ENCODE peak calls at places on chromosomes 1 and 21, in five cellular contexts. E is neuronal stem cell, X is mesenchymal stem cell, I is IMR-90, Q is H1. V is an unnamed sample.

GRCh38 chr1:64679177-64679576 is 65.7 kb upstream of the RAVER2 start:
- DNase-seq in E (no peak), Q (no peak), I (no peak), X (no peak), V (no peak)

GRCh38 chr1:204286841-204287387 is 72.8 kb downstream of the PLEKHA6 start:
- DNase-seq in E (no peak), Q (no peak), X (peak), I (no peak), V (no peak)

GRCh38 chr1:153342178-153342577 is 6.5 kb downstream of the PGLYRP4 start:
- DNase-seq in E (no peak), X (no peak), I (no peak), Q (no peak), V (no peak)

GRCh38 chr1:202685671-202686070 is 24.6 kb downstream of the SYT2 start:
- DNase-seq in Q (no peak), E (no peak), I (no peak), X (no peak), V (no peak)

GRCh38 chr1:212157252-212157651 is 121.7 kb downstream of the DTL start:
- DNase-seq in X (no peak), E (no peak), Q (no peak), I (no peak), V (no peak)

GRCh38 chr21:40453183-40453582 is 393.8 kb downstream of the DSCAM start:
- DNase-seq in Q (no peak), I (no peak), E (no peak), X (no peak), V (no peak)

GRCh38 chr1:93080424-93080823 is 1.3 kb downstream of the MTF2 start:
- DNase-seq in Q (no peak), E (no peak), I (peak), X (peak), V (no peak)

GRCh38 chr1:83929184-83929583 is 69.7 kb downstream of the TTLL7 start:
- DNase-seq in X (peak), I (peak), E (no peak), Q (no peak), V (no peak)

GRCh38 chr1:152448095-152448494 is 34.0 kb upstream of the CRNN start:
- DNase-seq in E (no peak), I (no peak), X (no peak), Q (no peak), V (no peak)

GRCh38 chr1:26025060-26025459 is 3.5 kb downstream of the EXTL1 start:
- DNase-seq in I (no peak), E (no peak), Q (no peak), X (no peak), V (no peak)

GRCh38 chr21:38806942-38807284 is 1.2 kb downstream of the ETS2 start:
- DNase-seq in I (peak), X (no peak), E (no peak), Q (no peak), V (no peak)

GRCh38 chr1:48684381-48684780 is 92.3 kb downstream of the BEND5 start:
- DNase-seq in I (no peak), E (peak), X (no peak), Q (no peak), V (no peak)

GRCh38 chr1:107414550-107414949 is 273.7 kb downstream of the NTNG1 start:
- DNase-seq in I (no peak), E (no peak), Q (no peak), X (no peak), V (no peak)

GRCh38 chr21:36873511-36873910 is 93.0 kb downstream of the HLCS start:
- DNase-seq in Q (no peak), I (no peak), X (no peak), E (no peak), V (no peak)

GRCh38 chr1:997728-998050 is 2.2 kb downstream of the HES4 start:
- DNase-seq in Q (no peak), X (no peak), I (no peak), E (no peak), V (no peak)

GRCh38 chr1:155648207-155649147 is 38.5 kb downstream of the MSTO1 start:
- DNase-seq in E (peak), Q (peak), X (peak), I (peak), V (peak)

GRCh38 chr1:26697978-26698849 is 2.4 kb downstream of the ARID1A start:
- DNase-seq in I (peak), X (peak), E (no peak), Q (no peak), V (no peak)

GRCh38 chr1:11523261-11523660 is 44.3 kb downstream of the DISP3 start:
- DNase-seq in X (no peak), I (no peak), E (no peak), Q (no peak), V (no peak)

GRCh38 chr1:228280106-228280901 is 72.5 kb downstream of the OBSCN start:
- DNase-seq in Q (no peak), I (no peak), X (no peak), E (no peak), V (peak)

GRCh38 chr1:8938232-8939117 is 7.2 kb upstream of the CA6 start:
- DNase-seq in E (no peak), Q (no peak), X (no peak), I (peak), V (no peak)

GRCh38 chr1:21344750-21345443 is 54.6 kb upstream of the ECE1 start:
- DNase-seq in E (no peak), X (peak), I (no peak), Q (no peak), V (no peak)

GRCh38 chr1:202249846-202250245 is 56.2 kb downstream of the LGR6 start:
- DNase-seq in Q (no peak), X (no peak), I (no peak), E (no peak), V (peak)

GRCh38 chr1:5891736-5892135 is 100.5 kb downstream of the NPHP4 start:
- DNase-seq in I (peak), Q (no peak), X (no peak), E (no peak), V (no peak)

GRCh38 chr1:53145051-53145600 is 2.7 kb upstream of the SLC1A7 start:
- DNase-seq in X (no peak), I (no peak), E (no peak), Q (no peak), V (no peak)

GRCh38 chr1:8663090-8663802 is 154.2 kb downstream of the RERE start:
- DNase-seq in E (no peak), X (peak), Q (no peak), I (no peak), V (no peak)

GRCh38 chr21:46250146-46250725 is 21.7 kb upstream of the LSS start:
- DNase-seq in E (no peak), X (peak), Q (no peak), I (peak), V (no peak)

GRCh38 chr1:86503477-86504129 is 34.9 kb downstream of the CLCA1 start:
- DNase-seq in I (peak), Q (no peak), E (no peak), X (no peak), V (peak)

GRCh38 chr1:165387505-165387904 is 31.0 kb upstream of the LMX1A start:
- DNase-seq in I (no peak), E (no peak), X (no peak), Q (no peak), V (no peak)

GRCh38 chr1:161787355-161787754 is 21.2 kb downstream of the ATF6 start:
- DNase-seq in I (no peak), Q (no peak), E (no peak), X (no peak), V (no peak)
- H2AK5ac ChIP-seq in I (no peak), Q (no peak), E (no peak), X (no peak), V (no peak)

DNA sequence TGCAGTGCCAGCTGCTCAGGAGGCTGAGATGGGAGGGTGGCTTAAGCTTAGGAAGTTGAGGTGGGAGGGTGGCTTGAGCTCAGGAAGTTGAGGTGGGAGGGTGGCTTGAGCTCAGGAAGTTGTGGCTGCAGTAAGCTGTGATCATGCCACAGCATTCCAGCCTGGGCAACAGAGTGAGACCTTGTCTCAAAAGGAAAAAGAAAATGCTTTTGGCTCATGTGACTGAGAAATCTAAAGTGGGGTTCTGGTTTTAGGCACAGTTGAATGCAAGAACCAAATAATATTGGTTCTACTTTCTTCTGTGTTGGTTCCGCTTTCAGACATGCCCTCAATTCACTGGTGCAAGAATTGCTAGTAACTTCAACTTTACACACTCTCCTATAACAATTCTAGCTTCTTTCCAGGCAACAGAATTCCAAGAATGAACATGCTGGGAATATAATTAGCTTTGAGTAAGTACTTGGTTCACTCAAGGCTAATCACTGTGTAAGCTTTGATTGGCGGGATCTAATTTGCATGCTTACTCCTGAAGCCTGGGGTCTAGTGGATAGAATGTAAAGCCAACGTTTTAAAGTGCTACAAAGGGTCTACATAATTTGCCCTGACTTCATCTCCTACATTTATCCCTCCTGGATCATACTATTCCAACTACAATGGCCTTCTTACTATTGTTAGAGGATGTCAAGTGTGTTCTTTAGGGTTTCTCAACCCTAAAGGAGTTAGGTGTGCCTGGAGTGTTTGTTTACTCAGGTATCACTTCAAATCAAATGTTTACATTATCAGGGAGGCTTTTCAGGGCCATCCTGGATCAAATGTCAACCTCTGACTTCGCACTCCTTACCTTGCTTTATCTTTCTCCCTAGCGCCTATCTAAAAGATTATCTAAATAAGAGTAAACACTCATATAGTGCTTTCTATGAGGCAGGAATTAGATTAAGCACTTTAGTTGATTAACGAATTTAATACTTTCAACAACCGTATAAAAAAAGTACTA is 115.1 kb downstream of the SLC16A1 start:
- DNase-seq in Q (no peak), I (no peak), X (no peak), E (no peak), V (no peak)
- H2BK15ac ChIP-seq in Q (no peak), I (no peak), X (no peak), E (no peak), V (no peak)

GRCh38 chr1:161159915-161160248 is 582 bp downstream of the USP21 start:
- DNase-seq in I (no peak), Q (no peak), E (no peak), X (no peak), V (no peak)

GRCh38 chr1:161160763-161161162 is 1.5 kb downstream of the USP21 start:
- DNase-seq in I (no peak), Q (no peak), X (no peak), E (no peak), V (no peak)

GRCh38 chr1:161157867-161158266 is 1.4 kb upstream of the USP21 start:
- DNase-seq in E (no peak), I (no peak), X (no peak), Q (no peak), V (no peak)

GRCh38 chr1:161158316-161159016 is 834 bp upstream of the USP21 start:
- DNase-seq in Q (no peak), X (no peak), E (no peak), I (no peak), V (no peak)

GRCh38 chr1:161159087-161159914 is at the start of gene USP21:
- DNase-seq in X (peak), E (peak), I (peak), Q (peak), V (peak)
- H2AK5ac ChIP-seq in X (peak), E (peak), I (peak), Q (no peak), V (no peak)

DNA sequence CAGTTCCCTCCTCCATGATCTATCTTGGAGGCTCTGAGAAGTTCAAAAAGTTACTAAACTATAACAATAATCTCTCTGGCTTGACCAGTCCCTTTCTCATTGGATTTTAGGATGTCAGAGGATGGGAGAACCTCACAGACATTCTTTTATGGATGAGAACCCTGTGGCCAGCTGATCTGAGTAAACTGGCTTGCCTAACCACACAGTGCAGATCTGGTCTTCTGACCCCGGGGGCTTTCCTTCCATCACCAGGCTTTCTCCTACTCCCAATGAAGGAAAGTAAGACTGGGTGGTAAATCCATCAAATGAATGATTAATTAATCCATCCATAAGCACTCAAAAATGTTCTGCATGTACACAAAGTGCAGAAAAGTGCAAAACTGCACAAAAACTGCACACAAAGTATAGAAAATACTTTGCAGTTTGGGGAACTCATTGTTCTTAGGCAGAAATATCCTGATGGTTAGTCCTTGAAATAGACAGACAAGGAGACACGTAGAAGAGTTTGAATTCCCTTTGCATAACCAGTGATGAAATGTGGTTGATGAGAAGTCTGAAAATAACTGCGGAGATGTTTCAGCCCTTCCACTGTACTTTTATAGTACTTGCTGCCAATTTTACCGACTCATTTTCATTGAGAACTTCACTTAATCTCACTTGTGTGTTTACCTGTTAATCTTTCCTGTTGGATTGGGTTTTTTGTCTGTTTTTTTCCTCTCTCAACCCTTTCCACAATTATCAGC is 2.5 kb upstream of the F3 start:
- DNase-seq in X (peak), Q (no peak), I (peak), E (no peak), V (no peak)
- H2BK15ac ChIP-seq in X (no peak), Q (no peak), I (peak), E (no peak), V (no peak)

GRCh38 chr1:172390620-172391491 is 29.6 kb upstream of the C1orf105 start:
- DNase-seq in E (no peak), X (no peak), I (no peak), Q (no peak), V (peak)

GRCh38 chr1:172391972-172392371 is 28.5 kb upstream of the C1orf105 start:
- DNase-seq in I (no peak), X (no peak), Q (no peak), E (no peak), V (no peak)

GRCh38 chr1:172390243-172390619 is 30.3 kb upstream of the C1orf105 start:
- DNase-seq in I (no peak), Q (no peak), E (no peak), X (no peak), V (no peak)

GRCh38 chr1:172386046-172386445 is 34.4 kb upstream of the C1orf105 start:
- DNase-seq in I (no peak), X (no peak), E (no peak), Q (no peak), V (no peak)

DNA sequence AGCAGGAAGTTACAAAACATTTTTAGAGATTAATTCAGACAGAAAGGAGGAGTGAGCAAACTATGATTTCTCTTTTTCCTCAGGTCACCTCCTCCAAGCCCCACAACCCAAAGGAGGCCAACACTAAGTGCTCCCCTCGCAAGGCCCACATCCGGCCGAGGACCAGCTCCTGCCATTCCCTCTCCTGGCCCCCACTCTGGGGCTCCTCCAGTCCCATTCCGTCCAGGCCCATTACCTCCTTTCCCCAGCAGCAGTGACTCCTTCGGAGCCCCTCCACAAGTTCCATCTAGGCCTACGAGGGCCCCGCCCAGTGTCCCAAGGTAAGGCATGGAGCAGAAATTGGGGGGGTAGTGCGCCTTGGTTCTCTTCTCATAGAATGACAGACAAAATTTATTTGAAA is 32.0 kb upstream of the C1orf105 start:
- DNase-seq in X (no peak), I (no peak), Q (no peak), E (no peak), V (no peak)
- H2AK5ac ChIP-seq in X (no peak), I (no peak), Q (no peak), E (no peak), V (no peak)

GRCh38 chr21:29194847-29195246 is 64.4 kb downstream of the MAP3K7CL start:
- DNase-seq in I (peak), E (no peak), Q (no peak), X (peak), V (no peak)

GRCh38 chr21:29193907-29194306 is 63.5 kb downstream of the MAP3K7CL start:
- DNase-seq in I (no peak), Q (no peak), E (no peak), X (no peak), V (no peak)

GRCh38 chr21:29196664-29197052 is 66.2 kb downstream of the MAP3K7CL start:
- DNase-seq in X (no peak), E (no peak), I (peak), Q (no peak), V (no peak)

GRCh38 chr21:29194342-29194741 is 63.9 kb downstream of the MAP3K7CL start:
- DNase-seq in E (no peak), Q (no peak), I (no peak), X (no peak), V (no peak)

DNA sequence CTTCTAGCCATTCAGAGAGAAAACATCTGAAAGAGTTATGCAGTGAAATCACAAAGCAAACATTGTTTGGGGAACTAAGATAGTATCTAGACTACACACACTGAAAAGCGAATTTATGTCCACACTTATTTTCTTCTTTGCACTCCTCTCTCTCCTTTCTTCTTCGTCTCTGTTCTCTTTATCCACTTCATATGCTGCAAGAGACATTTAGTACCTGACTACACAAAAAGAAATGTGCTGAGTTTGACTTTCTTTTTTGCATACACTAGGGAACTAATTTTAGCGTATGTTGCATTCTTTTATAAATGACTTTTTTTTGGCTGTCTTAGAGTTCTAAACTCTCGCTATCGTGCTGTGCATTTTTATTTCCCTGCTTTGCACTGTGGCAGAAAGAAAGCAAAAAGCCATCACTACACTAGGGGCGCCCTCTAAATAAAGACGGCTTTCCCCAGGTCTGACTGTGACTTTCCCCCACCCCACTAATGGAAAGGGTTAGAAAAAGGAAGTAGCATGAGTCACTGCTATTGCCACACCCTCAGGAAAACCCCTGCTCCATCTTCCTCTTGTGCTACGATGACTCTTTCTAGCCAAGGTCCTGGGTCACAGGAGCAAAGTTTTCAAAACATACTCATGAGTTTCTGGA is 65.7 kb downstream of the MAP3K7CL start:
- DNase-seq in E (no peak), X (peak), Q (peak), I (peak), V (no peak)
- H2BK15ac ChIP-seq in E (no peak), X (no peak), Q (no peak), I (peak), V (no peak)

DNA sequence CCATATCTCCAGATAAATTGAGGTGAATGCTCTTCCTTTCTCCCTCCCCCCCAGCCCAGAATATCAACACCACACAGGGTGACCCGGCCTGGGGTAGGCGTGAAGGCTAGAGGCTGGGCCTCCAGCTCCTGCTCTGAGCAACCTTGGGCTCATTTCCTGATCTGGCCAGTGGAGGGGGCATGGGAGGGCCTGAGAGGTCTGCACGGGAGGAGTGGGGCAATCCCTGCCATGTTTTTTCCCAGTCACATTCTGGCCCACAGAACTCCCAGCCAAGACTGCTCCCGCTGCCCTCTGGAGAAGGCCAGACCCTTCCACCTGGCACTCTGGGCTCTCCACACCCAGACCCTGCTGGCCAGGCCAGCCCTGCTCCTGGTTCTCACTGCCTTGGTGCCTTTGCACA is 3.9 kb downstream of the CLDN19 start:
- DNase-seq in X (peak), E (no peak), Q (no peak), I (no peak), V (no peak)
- H2AK5ac ChIP-seq in X (no peak), E (peak), Q (no peak), I (no peak), V (no peak)